ENCODE peak calls at places on chromosomes 3 and 15, in seven cellular contexts. X is NCI-H774; C is brain microvascular endothelial cell; R is adipocyte; N is stimulated activated CD4-positive, alpha-beta T cell treated with anti-CD3 and anti-CD28 coated beads, Interleukin-1b, Interleukin-23, amount 100 ng/mL, for 1 hour; T is T-cell; H is lower lobe of right lung. F is an unnamed sample.

GRCh38 chr3:62749657-62750056 is 125.6 kb downstream of the CADPS start:
- DNase-seq in T (no peak), N (no peak), X (no peak), R (no peak), C (no peak), H (no peak), F (no peak)

GRCh38 chr3:67381667-67382272 is 272.6 kb downstream of the SUCLG2 start:
- DNase-seq in R (peak), C (peak), X (no peak), T (no peak), H (no peak), N (no peak), F (no peak)

GRCh38 chr3:14141602-14142315 is 16.9 kb downstream of the TMEM43 start:
- DNase-seq in C (no peak), N (no peak), H (no peak), X (no peak), R (no peak), T (no peak), F (peak)

GRCh38 chr15:34182942-34183341 is 27.0 kb downstream of the KATNBL1 start:
- DNase-seq in H (no peak), N (no peak), X (no peak), C (no peak), R (no peak), T (no peak), F (no peak)

GRCh38 chr15:48112242-48112641 is 8.5 kb upstream of the SLC24A5 start:
- DNase-seq in T (no peak), C (no peak), N (no peak), R (no peak), H (no peak), X (peak), F (no peak)

GRCh38 chr3:128337305-128337704 is 129.4 kb downstream of the DNAJB8 start:
- DNase-seq in X (no peak), N (no peak), H (peak), T (no peak), R (no peak), C (no peak), F (no peak)

GRCh38 chr15:34217587-34218225 is 7.1 kb upstream of the EMC4 start:
- DNase-seq in H (no peak), T (no peak), R (no peak), C (peak), X (no peak), N (no peak), F (no peak)

GRCh38 chr3:23859839-23860382 is 54.2 kb downstream of the UBE2E1 start:
- DNase-seq in X (no peak), C (no peak), H (no peak), N (no peak), R (no peak), T (no peak), F (no peak)

GRCh38 chr3:54772707-54773106 is 155.2 kb downstream of the LRTM1 start:
- DNase-seq in R (no peak), T (no peak), N (no peak), X (no peak), H (no peak), C (no peak), F (no peak)

GRCh38 chr15:42100021-42100800 is 5.8 kb upstream of the PLA2G4D start:
- DNase-seq in T (no peak), C (peak), H (peak), X (no peak), R (no peak), N (no peak), F (no peak)